ENCODE peak calls at places on chromosomes 12 and 14, in six cellular contexts. One of them, this sample, is unnamed.

GRCh38 chr12:56410768-56411167 is 38.5 kb downstream of the TIMELESS start:
- DNase-seq in astrocyte: no peak
- DNase-seq in cardiac fibroblast: no peak
- DNase-seq in H1: no peak
- DNase-seq in GM10248: no peak
- DNase-seq in heart right ventricle: no peak
- DNase-seq in this sample: no peak

GRCh38 chr12:123845881-123846280 is 83.8 kb downstream of the DNAH10 start:
- DNase-seq in astrocyte: no peak
- DNase-seq in cardiac fibroblast: no peak
- DNase-seq in H1: no peak
- DNase-seq in GM10248: no peak
- DNase-seq in heart right ventricle: no peak
- DNase-seq in this sample: no peak

GRCh38 chr12:13342971-13343370 is 146.4 kb downstream of the EMP1 start:
- DNase-seq in astrocyte: peak; percentile 42
- DNase-seq in cardiac fibroblast: no peak
- DNase-seq in H1: no peak
- DNase-seq in GM10248: no peak
- DNase-seq in heart right ventricle: no peak
- DNase-seq in this sample: no peak

GRCh38 chr14:63268746-63269145 is 50.0 kb downstream of the GPHB5 start:
- DNase-seq in astrocyte: no peak
- DNase-seq in cardiac fibroblast: no peak
- DNase-seq in H1: no peak
- DNase-seq in GM10248: no peak
- DNase-seq in heart right ventricle: no peak
- DNase-seq in this sample: no peak

GRCh38 chr14:104343294-104343625 is 204.9 kb downstream of the KIF26A start:
- DNase-seq in astrocyte: no peak
- DNase-seq in cardiac fibroblast: no peak
- DNase-seq in H1: no peak
- DNase-seq in GM10248: no peak
- DNase-seq in heart right ventricle: no peak
- DNase-seq in this sample: no peak

GRCh38 chr14:104580961-104581360 is 1.4 kb downstream of the C14orf180 start:
- DNase-seq in astrocyte: peak; percentile 6
- DNase-seq in cardiac fibroblast: peak; percentile 25
- DNase-seq in H1: no peak
- DNase-seq in GM10248: no peak
- DNase-seq in heart right ventricle: peak; percentile 83
- DNase-seq in this sample: no peak

GRCh38 chr14:88049271-88049670 is 44.3 kb downstream of the GPR65 start:
- DNase-seq in astrocyte: no peak
- DNase-seq in cardiac fibroblast: no peak
- DNase-seq in H1: no peak
- DNase-seq in GM10248: no peak
- DNase-seq in heart right ventricle: no peak
- DNase-seq in this sample: no peak

GRCh38 chr14:74988131-74988530 is 14.6 kb upstream of the EIF2B2 start:
- DNase-seq in astrocyte: peak; percentile 44
- DNase-seq in cardiac fibroblast: peak; percentile 63
- DNase-seq in H1: no peak
- DNase-seq in GM10248: no peak
- DNase-seq in heart right ventricle: no peak
- DNase-seq in this sample: no peak

GRCh38 chr12:53952871-53953734 is 1.6 kb upstream of the HOXC12 start:
- DNase-seq in astrocyte: no peak
- DNase-seq in cardiac fibroblast: no peak
- DNase-seq in H1: peak; percentile 81
- DNase-seq in GM10248: no peak
- DNase-seq in heart right ventricle: no peak
- DNase-seq in this sample: no peak

GRCh38 chr12:54549774-54550451 is 512 bp downstream of the PDE1B start:
- DNase-seq in astrocyte: no peak
- DNase-seq in cardiac fibroblast: no peak
- DNase-seq in H1: no peak
- DNase-seq in GM10248: no peak
- DNase-seq in heart right ventricle: no peak
- DNase-seq in this sample: peak; percentile 39

GRCh38 chr12:38543151-38543550 is 226.6 kb downstream of the ALG10B start:
- DNase-seq in astrocyte: no peak
- DNase-seq in cardiac fibroblast: no peak
- DNase-seq in H1: no peak
- DNase-seq in GM10248: no peak
- DNase-seq in heart right ventricle: no peak
- DNase-seq in this sample: no peak

GRCh38 chr12:18250313-18250916 is 10.9 kb upstream of the PIK3C2G start:
- DNase-seq in astrocyte: peak; percentile 39
- DNase-seq in cardiac fibroblast: peak; percentile 84
- DNase-seq in H1: no peak
- DNase-seq in GM10248: peak; percentile 39
- DNase-seq in heart right ventricle: no peak
- DNase-seq in this sample: peak; percentile 79

GRCh38 chr12:53279888-53280498 is 11.9 kb downstream of the ESPL1 start:
- DNase-seq in astrocyte: no peak
- DNase-seq in cardiac fibroblast: no peak
- DNase-seq in H1: no peak
- DNase-seq in GM10248: no peak
- DNase-seq in heart right ventricle: no peak
- DNase-seq in this sample: no peak

GRCh38 chr14:39015964-39016577 is 87.0 kb downstream of the SEC23A start:
- DNase-seq in astrocyte: no peak
- DNase-seq in cardiac fibroblast: peak; percentile 30
- DNase-seq in H1: no peak
- DNase-seq in GM10248: no peak
- DNase-seq in heart right ventricle: no peak
- DNase-seq in this sample: no peak

GRCh38 chr12:120397827-120398563 is 29.0 kb upstream of the MSI1 start:
- DNase-seq in astrocyte: peak; percentile 21
- DNase-seq in cardiac fibroblast: no peak
- DNase-seq in H1: peak; percentile 56
- DNase-seq in GM10248: no peak
- DNase-seq in heart right ventricle: no peak
- DNase-seq in this sample: no peak

GRCh38 chr12:62523619-62524018 is 57.0 kb downstream of the MON2 start:
- DNase-seq in astrocyte: no peak
- DNase-seq in cardiac fibroblast: no peak
- DNase-seq in H1: no peak
- DNase-seq in GM10248: no peak
- DNase-seq in heart right ventricle: no peak
- DNase-seq in this sample: no peak

GRCh38 chr12:94429633-94430032 is 30.0 kb downstream of the CEP83 start:
- DNase-seq in astrocyte: no peak
- DNase-seq in cardiac fibroblast: peak; percentile 54
- DNase-seq in H1: no peak
- DNase-seq in GM10248: no peak
- DNase-seq in heart right ventricle: no peak
- DNase-seq in this sample: no peak

GRCh38 chr12:113392988-113393579 is 10.6 kb downstream of the SDS start:
- DNase-seq in astrocyte: no peak
- DNase-seq in cardiac fibroblast: peak; percentile 31
- DNase-seq in H1: peak; percentile 96
- DNase-seq in GM10248: peak; percentile 42
- DNase-seq in heart right ventricle: no peak
- DNase-seq in this sample: no peak

GRCh38 chr12:49537709-49538601 is 875 bp upstream of the KCNH3 start:
- DNase-seq in astrocyte: no peak
- DNase-seq in cardiac fibroblast: no peak
- DNase-seq in H1: no peak
- DNase-seq in GM10248: no peak
- DNase-seq in heart right ventricle: no peak
- DNase-seq in this sample: peak; percentile 42

GRCh38 chr12:116539905-116540482 is 19.2 kb upstream of the MAP1LC3B2 start:
- DNase-seq in astrocyte: peak; percentile 48
- DNase-seq in cardiac fibroblast: peak; percentile 80
- DNase-seq in H1: no peak
- DNase-seq in GM10248: no peak
- DNase-seq in heart right ventricle: no peak
- DNase-seq in this sample: peak; percentile 95

GRCh38 chr12:14959126-14959440 is 2.3 kb downstream of the ARHGDIB start:
- DNase-seq in astrocyte: no peak
- DNase-seq in cardiac fibroblast: no peak
- DNase-seq in H1: no peak
- DNase-seq in GM10248: no peak
- DNase-seq in heart right ventricle: no peak
- DNase-seq in this sample: no peak

GRCh38 chr14:76780875-76781647 is 19.8 kb downstream of the VASH1 start:
- DNase-seq in astrocyte: peak; percentile 8
- DNase-seq in cardiac fibroblast: peak; percentile 51
- DNase-seq in H1: peak; percentile 40
- DNase-seq in GM10248: no peak
- DNase-seq in heart right ventricle: no peak
- DNase-seq in this sample: no peak

GRCh38 chr12:122203301-122203967 is at the start of gene B3GNT4:
- DNase-seq in astrocyte: peak; percentile 17
- DNase-seq in cardiac fibroblast: peak; percentile 51
- DNase-seq in H1: peak; percentile 87
- DNase-seq in GM10248: peak; percentile 73
- DNase-seq in heart right ventricle: peak; percentile 62
- DNase-seq in this sample: peak; percentile 75

GRCh38 chr12:66176525-66176924 is 6.7 kb upstream of the TMBIM4 start:
- DNase-seq in astrocyte: no peak
- DNase-seq in cardiac fibroblast: peak; percentile 71
- DNase-seq in H1: no peak
- DNase-seq in GM10248: no peak
- DNase-seq in heart right ventricle: no peak
- DNase-seq in this sample: no peak

GRCh38 chr14:70014696-70015095 is 135.5 kb downstream of the SMOC1 start:
- DNase-seq in astrocyte: no peak
- DNase-seq in cardiac fibroblast: no peak
- DNase-seq in H1: no peak
- DNase-seq in GM10248: no peak
- DNase-seq in heart right ventricle: no peak
- DNase-seq in this sample: no peak

GRCh38 chr12:40446385-40446784 is 221.6 kb downstream of the LRRK2 start:
- DNase-seq in astrocyte: no peak
- DNase-seq in cardiac fibroblast: peak; percentile 0
- DNase-seq in H1: no peak
- DNase-seq in GM10248: peak; percentile 33
- DNase-seq in heart right ventricle: no peak
- DNase-seq in this sample: peak; percentile 69

GRCh38 chr14:81298911-81299310 is 78.2 kb upstream of the GTF2A1 start:
- DNase-seq in astrocyte: no peak
- DNase-seq in cardiac fibroblast: no peak
- DNase-seq in H1: no peak
- DNase-seq in GM10248: no peak
- DNase-seq in heart right ventricle: no peak
- DNase-seq in this sample: no peak

This sample was measured in A673.